ENCODE peak calls at places on chromosome 2, in six cellular contexts. S, P, R, K, X and V are unnamed samples. For H3K4me1, the result is how much of the 10 kb centered on the place peaks cover.

GRCh38 chr2:129056309-129056958 is 737.8 kb upstream of the HS6ST1 start:
- DNase-seq in R (no peak), S (no peak), P (no peak), K (no peak), X (peak), V (no peak)

GRCh38 chr2:218383892-218384519 is 1.9 kb downstream of the SLC11A1 start:
- DNase-seq in R (no peak), S (no peak), K (no peak), P (no peak), X (no peak), V (no peak)

GRCh38 chr2:240239325-240239724 is 98.9 kb upstream of the OTOS start:
- DNase-seq in K (no peak), X (no peak), S (no peak), P (no peak), R (no peak), V (no peak)

GRCh38 chr2:9844036-9844483 is 786 bp downstream of the TAF1B start:
- DNase-seq in K (no peak), R (no peak), X (peak), P (peak), S (no peak), V (no peak)

GRCh38 chr2:42363413-42363812 is 2.4 kb upstream of the COX7A2L start:
- DNase-seq in X (no peak), R (no peak), S (no peak), P (no peak), K (no peak), V (no peak)

GRCh38 chr2:101120124-101120996 is 30.8 kb downstream of the TBC1D8 start:
- DNase-seq in P (peak), X (peak), R (no peak), K (peak), S (no peak), V (no peak)

GRCh38 chr2:70671059-70671685 is 96.8 kb downstream of the ADD2 start:
- DNase-seq in K (no peak), S (no peak), P (no peak), X (no peak), R (no peak), V (peak)

GRCh38 chr2:84781942-84782716 is 98.8 kb downstream of the TRABD2A start:
- DNase-seq in S (no peak), P (peak), R (no peak), X (peak), K (no peak), V (no peak)

GRCh38 chr2:196482119-196483065 is 157.1 kb upstream of the CCDC150 start:
- DNase-seq in K (peak), X (no peak), R (no peak), S (no peak), P (peak), V (no peak)

GRCh38 chr2:79428745-79429144 is 84.1 kb upstream of the CTNNA2 start:
- DNase-seq in X (no peak), P (no peak), K (no peak), S (no peak), R (no peak), V (no peak)

GRCh38 chr2:26687328-26687727 is 5.2 kb upstream of the KCNK3 start:
- DNase-seq in P (no peak), S (no peak), X (no peak), R (no peak), K (no peak), V (no peak)

GRCh38 chr2:67446504-67446911 is 49.4 kb downstream of the ETAA1 start:
- DNase-seq in P (peak), R (no peak), K (peak), X (no peak), S (no peak), V (no peak)

GRCh38 chr2:63614448-63614968 is 25.7 kb downstream of the MDH1 start:
- DNase-seq in P (peak), R (peak), K (peak), S (no peak), X (peak), V (no peak)

GRCh38 chr2:72915907-72916742 is 1.2 kb upstream of the EMX1 start:
- DNase-seq in R (peak), P (no peak), K (peak), X (peak), S (peak), V (peak)

GRCh38 chr2:55419514-55420243 is at the start of gene CCDC88A:
- DNase-seq in R (peak), X (peak), K (peak), S (peak), P (peak), V (peak)

GRCh38 chr2:159712194-159712928 is at the start of gene MARCHF7:
- DNase-seq in P (peak), R (peak), K (peak), S (peak), X (peak), V (peak)

GRCh38 chr2:105712166-105712915 is 32.4 kb upstream of the NCK2 start:
- DNase-seq in X (no peak), S (no peak), P (no peak), K (no peak), R (no peak), V (no peak)

GRCh38 chr2:127083819-127084503 is 23.0 kb downstream of the BIN1 start:
- DNase-seq in X (peak), R (no peak), S (no peak), P (peak), K (peak), V (no peak)

GRCh38 chr2:31147645-31148044 is 9.4 kb upstream of the GALNT14 start:
- DNase-seq in K (no peak), X (no peak), S (no peak), P (no peak), R (no peak), V (no peak)

GRCh38 chr2:195471807-195472206 is 185.2 kb upstream of the SLC39A10 start:
- DNase-seq in K (no peak), X (no peak), R (no peak), P (no peak), S (no peak), V (no peak)

GRCh38 chr2:18299423-18300212 is 260.8 kb downstream of the RDH14 start:
- DNase-seq in R (peak), P (peak), S (no peak), K (peak), X (peak), V (peak)

GRCh38 chr2:196263181-196263747 is 91.9 kb upstream of the STK17B start:
- DNase-seq in X (peak), K (peak), P (peak), R (no peak), S (no peak), V (no peak)

GRCh38 chr2:11027195-11027594 is 115.5 kb downstream of the KCNF1 start:
- DNase-seq in K (no peak), S (no peak), X (no peak), R (no peak), P (no peak), V (no peak)

GRCh38 chr2:16328521-16329190 is 337.0 kb downstream of the CYRIA start:
- DNase-seq in X (no peak), K (no peak), S (no peak), P (no peak), R (no peak), V (no peak)

GRCh38 chr2:49753344-49753930 is 599.1 kb upstream of the FSHR start:
- DNase-seq in R (no peak), S (no peak), P (no peak), K (peak), X (peak), V (no peak)

GRCh38 chr2:2018713-2019410 is 274.5 kb upstream of the PXDN start:
- DNase-seq in X (no peak), R (no peak), P (no peak), S (no peak), K (no peak), V (no peak)

GRCh38 chr2:233464056-233464455 is 102.5 kb downstream of the USP40 start:
- DNase-seq in P (no peak), X (no peak), R (no peak), S (no peak), K (no peak), V (no peak)

GRCh38 chr2:753123-753522 is 75.9 kb upstream of the TMEM18 start:
- DNase-seq in R (no peak), P (no peak), X (no peak), S (no peak), K (no peak), V (no peak)

GRCh38 chr2:127176371-127177311 is 43.5 kb downstream of the CYP27C1 start:
- DNase-seq in P (peak), K (peak), S (no peak), R (no peak), X (no peak), V (no peak)

DNA sequence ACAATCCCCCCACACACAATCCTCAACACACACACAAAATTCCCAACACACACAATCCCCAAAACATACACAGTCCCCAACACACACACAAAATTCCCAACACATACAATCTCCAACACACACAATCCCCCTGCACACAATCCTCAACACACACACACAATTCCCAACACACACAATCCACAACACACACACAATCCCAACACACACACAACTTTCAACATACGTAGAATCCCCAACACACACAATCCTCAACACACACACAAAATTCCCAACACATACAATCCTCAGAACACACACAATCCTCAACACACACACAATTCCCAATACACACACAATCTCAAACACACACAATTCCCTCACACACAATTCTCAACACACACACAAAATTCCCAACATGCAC is 2.6 kb upstream of the PDCD1 start:
- DNase-seq in K (no peak), S (no peak), R (no peak), P (no peak), X (no peak), V (no peak)
- H3K4me1 ChIP-seq in K (under half), S (under half), R (under half), P (under half), X (under half), V (under half)

GRCh38 chr2:222499226-222499625 is 74.9 kb downstream of the SGPP2 start:
- DNase-seq in R (no peak), S (no peak), P (no peak), X (peak), K (no peak), V (no peak)

GRCh38 chr2:222504714-222505113 is 80.4 kb downstream of the SGPP2 start:
- DNase-seq in X (no peak), K (no peak), P (no peak), R (no peak), S (no peak), V (no peak)

GRCh38 chr2:222506230-222506934 is 82.0 kb downstream of the SGPP2 start:
- DNase-seq in K (peak), P (no peak), R (no peak), X (peak), S (no peak), V (no peak)

DNA sequence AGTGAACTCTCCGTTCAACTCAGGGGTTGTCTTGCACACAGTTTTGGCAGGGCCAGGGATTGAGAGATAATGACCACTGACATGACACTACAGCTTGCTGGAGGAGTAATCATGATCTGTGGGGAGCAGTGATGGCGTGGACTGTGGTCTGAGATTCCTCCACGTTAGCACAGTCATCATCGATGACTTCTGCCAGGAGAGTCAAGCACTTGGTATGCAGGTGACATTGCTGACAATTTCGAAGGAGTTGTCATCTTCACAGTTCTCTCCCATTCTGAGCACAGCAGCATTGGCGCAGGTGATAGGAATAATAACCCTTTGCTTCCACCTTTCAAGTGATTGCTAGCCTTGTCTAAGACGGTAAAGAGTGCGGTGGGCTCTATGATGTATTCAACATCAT is 79.8 kb downstream of the SGPP2 start:
- DNase-seq in X (peak), S (no peak), P (no peak), K (no peak), R (no peak), V (no peak)
- H4K91ac ChIP-seq in X (no peak), S (no peak), P (no peak), K (no peak), R (no peak), V (no peak)

GRCh38 chr2:237073552-237073951 is 12.1 kb upstream of the COPS8 start:
- DNase-seq in P (peak), S (no peak), R (no peak), X (peak), K (peak), V (no peak)
- H2AFZ ChIP-seq in P (peak), S (no peak), R (no peak), X (no peak), K (no peak), V (no peak)

DNA sequence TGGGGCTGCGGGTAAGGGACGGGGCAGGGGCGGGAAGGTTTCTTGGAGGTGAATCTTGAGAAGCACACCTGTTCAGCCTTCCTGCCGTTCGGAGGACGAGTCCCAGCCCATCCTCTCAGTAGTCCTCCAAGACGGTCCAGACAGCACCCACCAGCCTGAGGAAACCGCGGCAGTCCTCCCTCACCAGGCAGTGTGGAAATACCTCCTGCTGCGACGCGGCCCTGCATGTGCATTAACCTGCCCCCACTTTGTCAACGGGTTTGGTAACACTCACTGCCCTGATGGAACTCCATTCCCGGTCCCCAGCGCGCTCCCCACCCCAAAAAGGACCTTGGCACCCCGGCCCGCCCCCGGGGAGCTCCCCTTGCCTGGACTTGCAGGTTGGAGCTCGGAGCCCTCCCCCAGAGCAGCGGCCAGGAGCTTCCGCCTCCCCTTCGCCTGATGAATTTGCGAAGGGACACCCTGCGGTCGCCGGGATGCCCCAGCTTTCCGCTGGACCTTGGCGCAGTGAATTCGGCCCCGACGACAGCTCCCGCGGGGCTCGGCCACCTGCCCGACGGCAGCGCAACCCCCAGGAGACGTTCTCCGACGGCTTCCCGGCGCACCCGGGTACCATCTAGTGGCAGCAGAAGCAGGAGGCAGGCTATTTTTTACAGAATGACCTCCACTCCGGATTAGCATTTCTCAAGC is 31.5 kb downstream of the ACVR1C start:
- DNase-seq in X (peak), P (peak), K (peak), R (peak), S (peak), V (peak)
- H3K4me1 ChIP-seq in X (under half), P (under half), K (under half), R (under half), S (under half), V (under half)

GRCh38 chr2:238408615-238409340 is 17.9 kb upstream of the ASB1 start:
- DNase-seq in P (no peak), R (no peak), K (no peak), X (no peak), S (no peak), V (no peak)

GRCh38 chr2:238415036-238415764 is 11.5 kb upstream of the ASB1 start:
- DNase-seq in S (no peak), X (no peak), R (no peak), K (no peak), P (no peak), V (peak)

GRCh38 chr2:238409341-238410200 is 17.2 kb upstream of the ASB1 start:
- DNase-seq in K (no peak), P (no peak), R (no peak), X (peak), S (no peak), V (no peak)

GRCh38 chr2:238415893-238416292 is 10.8 kb upstream of the ASB1 start:
- DNase-seq in K (no peak), R (no peak), X (no peak), P (no peak), S (no peak), V (no peak)

GRCh38 chr2:238412067-238412767 is 14.5 kb upstream of the ASB1 start:
- DNase-seq in R (no peak), K (no peak), S (no peak), X (no peak), P (no peak), V (no peak)
- H4K91ac ChIP-seq in R (no peak), K (no peak), S (no peak), X (no peak), P (no peak), V (no peak)

GRCh38 chr2:190441564-190441963 is 33.4 kb downstream of the MFSD6 start:
- DNase-seq in K (no peak), X (no peak), R (no peak), S (no peak), P (no peak), V (no peak)
- H2AFZ ChIP-seq in K (no peak), X (no peak), R (no peak), S (no peak), P (no peak), V (no peak)